ENCODE peak calls at places on chromosomes 5 and 9, in five cellular contexts. T is EL; X is left ventricle myocardium inferior; Z is HTR-8/SVneo; D is stimulated activated CD8-positive, alpha-beta memory T cell treated with anti-CD3 and anti-CD28 coated beads, Interleukin-15, amount 100 ng/mL, for 1 hour. E is an unnamed sample.

GRCh38 chr9:133359420-133360175 is 3.2 kb downstream of the SURF2 start:
- DNase-seq in T (no peak), X (no peak), Z (no peak), D (no peak), E (no peak)

GRCh38 chr5:684771-685216 is 8.4 kb downstream of the TPPP start:
- DNase-seq in T (no peak), X (peak; percentile 10), Z (no peak), D (no peak), E (no peak)

GRCh38 chr5:151630088-151630487 is 39.0 kb upstream of the FAT2 start:
- DNase-seq in T (peak; percentile 52), X (no peak), Z (no peak), D (no peak), E (no peak)

GRCh38 chr5:143543358-143544255 is 140.1 kb upstream of the NR3C1 start:
- DNase-seq in T (peak; percentile 79), X (no peak), Z (no peak), D (no peak), E (no peak)

GRCh38 chr5:38672059-38672791 is 115.8 kb upstream of the LIFR start:
- DNase-seq in T (peak; percentile 50), X (no peak), Z (peak; percentile 47), D (no peak), E (no peak)

GRCh38 chr9:96852676-96853075 is 1.6 kb downstream of the ZNF782 start:
- DNase-seq in T (peak; percentile 44), X (no peak), Z (no peak), D (no peak), E (no peak)

GRCh38 chr9:112283854-112284253 is 49.6 kb downstream of the PTBP3 start:
- DNase-seq in T (no peak), X (no peak), Z (no peak), D (no peak), E (no peak)

GRCh38 chr9:71355884-71356283 is 234.5 kb upstream of the TRPM3 start:
- DNase-seq in T (no peak), X (no peak), Z (no peak), D (no peak), E (no peak)

GRCh38 chr5:156121234-156121633 is 205.7 kb upstream of the SGCD start:
- DNase-seq in T (no peak), X (no peak), Z (no peak), D (no peak), E (no peak)

GRCh38 chr5:42059291-42059690 is 134.2 kb downstream of the FBXO4 start:
- DNase-seq in T (no peak), X (no peak), Z (no peak), D (no peak), E (no peak)

GRCh38 chr5:171420429-171421231 is 1.2 kb downstream of the FGF18 start:
- DNase-seq in T (peak; percentile 74), X (peak; percentile 90), Z (no peak), D (no peak), E (peak; percentile 90)

GRCh38 chr9:89746385-89747116 is 141.7 kb downstream of the GADD45G start:
- DNase-seq in T (no peak), X (peak; percentile 71), Z (no peak), D (no peak), E (no peak)

GRCh38 chr5:14560091-14560595 is 21.4 kb upstream of the OTULINL start:
- DNase-seq in T (no peak), X (no peak), Z (no peak), D (no peak), E (no peak)

GRCh38 chr9:81193362-81194339 is 495.7 kb downstream of the TLE1 start:
- DNase-seq in T (no peak), X (no peak), Z (no peak), D (no peak), E (no peak)

GRCh38 chr5:122775713-122776084 is 819 bp downstream of the SNX2 start:
- DNase-seq in T (peak; percentile 15), X (no peak), Z (no peak), D (no peak), E (no peak)

GRCh38 chr5:88551724-88552345 is 283.2 kb upstream of the TMEM161B start:
- DNase-seq in T (no peak), X (no peak), Z (no peak), D (no peak), E (no peak)

GRCh38 chr9:68500457-68501158 is 40.1 kb downstream of the TMEM252 start:
- DNase-seq in T (peak; percentile 76), X (no peak), Z (no peak), D (no peak), E (no peak)

GRCh38 chr9:114281421-114282103 is 41.3 kb upstream of the ORM1 start:
- DNase-seq in T (no peak), X (peak; percentile 72), Z (no peak), D (no peak), E (peak; percentile 64)

GRCh38 chr5:6260846-6261245 is 117.5 kb downstream of the MED10 start:
- DNase-seq in T (no peak), X (no peak), Z (no peak), D (no peak), E (no peak)